ENCODE peak calls at places on chromosomes 1 and 21, in seven cellular contexts. T is tibial nerve; K is endothelial cell; X is stimulated activated CD4-positive, alpha-beta T cell treated with anti-CD3 and anti-CD28 coated beads, Interleukin-4, amount 100 ng/mL, for 48 hours; H is activated naive CD4-positive, alpha-beta T cell; M is T-cell; E is Calu3. R is an unnamed sample.

GRCh38 chr1:204503122-204503912 is 8.7 kb upstream of the PIK3C2B start:
- DNase-seq in T (no peak), K (peak; percentile 43), X (no peak), H (no peak), M (no peak), E (peak; percentile 63), R (peak; percentile 43)

GRCh38 chr1:223133824-223134435 is 9.1 kb downstream of the TLR5 start:
- DNase-seq in T (peak; percentile 60), K (peak; percentile 93), X (peak; percentile 70), H (peak; percentile 52), M (peak; percentile 73), E (peak; percentile 92), R (peak; percentile 88)

GRCh38 chr1:12453400-12454343 is 164.3 kb downstream of the DHRS3 start:
- DNase-seq in T (no peak), K (no peak), X (no peak), H (no peak), M (peak; percentile 58), E (no peak), R (peak; percentile 61)

GRCh38 chr1:55584521-55585401 is 369.6 kb upstream of the USP24 start:
- DNase-seq in T (no peak), K (no peak), X (no peak), H (no peak), M (no peak), E (no peak), R (no peak)

GRCh38 chr21:46194374-46195334 is 10.4 kb upstream of the SPATC1L start:
- DNase-seq in T (peak; percentile 11), K (no peak), X (no peak), H (no peak), M (no peak), E (no peak), R (peak; percentile 6)

GRCh38 chr1:53155534-53155933 is 13.1 kb upstream of the SLC1A7 start:
- DNase-seq in T (no peak), K (no peak), X (no peak), H (no peak), M (no peak), E (no peak), R (no peak)

GRCh38 chr1:62434612-62434994 is 2.2 kb upstream of the USP1 start:
- DNase-seq in T (no peak), K (no peak), X (no peak), H (no peak), M (no peak), E (no peak), R (no peak)

GRCh38 chr1:41044197-41044596 is 22.7 kb upstream of the SLFNL1 start:
- DNase-seq in T (no peak), K (no peak), X (no peak), H (no peak), M (no peak), E (no peak), R (no peak)

GRCh38 chr1:226111109-226111864 is 48.8 kb downstream of the H3-3A start:
- DNase-seq in T (no peak), K (no peak), X (no peak), H (no peak), M (no peak), E (no peak), R (no peak)

GRCh38 chr1:218480137-218480536 is 135.0 kb downstream of the TGFB2 start:
- DNase-seq in T (no peak), K (no peak), X (no peak), H (no peak), M (no peak), E (no peak), R (no peak)

GRCh38 chr1:52323731-52324130 is 42.3 kb downstream of the CC2D1B start:
- DNase-seq in T (no peak), K (no peak), X (no peak), H (no peak), M (no peak), E (no peak), R (no peak)

GRCh38 chr1:212497553-212497952 is 64.8 kb downstream of the NENF start:
- DNase-seq in T (no peak), K (no peak), X (no peak), H (no peak), M (no peak), E (no peak), R (no peak)

GRCh38 chr1:206094024-206094423 is 23.2 kb downstream of the AVPR1B start:
- DNase-seq in T (no peak), K (no peak), X (no peak), H (no peak), M (no peak), E (no peak), R (no peak)